ENCODE peak calls at places on chromosomes 3 and 15, in eight cellular contexts. One of them, this sample, is unnamed.

GRCh38 chr3:14862303-14862660 is 43.5 kb downstream of the FGD5 start:
- DNase-seq in AML-193: no peak
- DNase-seq in HepG2: no peak
- DNase-seq in H9: no peak
- DNase-seq in A172: no peak
- DNase-seq in GM23248: no peak
- DNase-seq in A549: no peak
- DNase-seq in activated B cell treated with CpG ODN at 0.5 μM for 24 hours: no peak
- DNase-seq in this sample: no peak

GRCh38 chr3:46368569-46368968 is 2.2 kb upstream of the CCR5 start:
- DNase-seq in AML-193: peak; percentile 95
- DNase-seq in HepG2: no peak
- DNase-seq in H9: peak; percentile 77
- DNase-seq in A172: no peak
- DNase-seq in GM23248: no peak
- DNase-seq in A549: peak; percentile 18
- DNase-seq in activated B cell treated with CpG ODN at 0.5 μM for 24 hours: peak; percentile 33
- DNase-seq in this sample: peak; percentile 5

GRCh38 chr15:61724276-61724939 is 335.8 kb downstream of the VPS13C start:
- DNase-seq in AML-193: no peak
- DNase-seq in HepG2: no peak
- DNase-seq in H9: no peak
- DNase-seq in A172: no peak
- DNase-seq in GM23248: no peak
- DNase-seq in A549: no peak
- DNase-seq in activated B cell treated with CpG ODN at 0.5 μM for 24 hours: no peak
- DNase-seq in this sample: no peak

GRCh38 chr3:48655586-48655985 is 7.1 kb downstream of the CELSR3 start:
- DNase-seq in AML-193: no peak
- DNase-seq in HepG2: no peak
- DNase-seq in H9: no peak
- DNase-seq in A172: no peak
- DNase-seq in GM23248: peak; percentile 18
- DNase-seq in A549: no peak
- DNase-seq in activated B cell treated with CpG ODN at 0.5 μM for 24 hours: no peak
- DNase-seq in this sample: no peak

GRCh38 chr15:56977232-56977631 is 58.8 kb downstream of the TCF12 start:
- DNase-seq in AML-193: no peak
- DNase-seq in HepG2: no peak
- DNase-seq in H9: no peak
- DNase-seq in A172: no peak
- DNase-seq in GM23248: no peak
- DNase-seq in A549: no peak
- DNase-seq in activated B cell treated with CpG ODN at 0.5 μM for 24 hours: no peak
- DNase-seq in this sample: no peak

GRCh38 chr15:33592864-33593263 is 282.1 kb downstream of the RYR3 start:
- DNase-seq in AML-193: no peak
- DNase-seq in HepG2: no peak
- DNase-seq in H9: no peak
- DNase-seq in A172: no peak
- DNase-seq in GM23248: no peak
- DNase-seq in A549: no peak
- DNase-seq in activated B cell treated with CpG ODN at 0.5 μM for 24 hours: no peak
- DNase-seq in this sample: no peak

GRCh38 chr3:105368575-105369500 is 2.1 kb downstream of the ALCAM start:
- DNase-seq in AML-193: peak; percentile 60
- DNase-seq in HepG2: peak; percentile 60
- DNase-seq in H9: peak; percentile 42
- DNase-seq in A172: peak; percentile 59
- DNase-seq in GM23248: peak; percentile 76
- DNase-seq in A549: peak; percentile 69
- DNase-seq in activated B cell treated with CpG ODN at 0.5 μM for 24 hours: peak; percentile 60
- DNase-seq in this sample: peak; percentile 73

GRCh38 chr3:87088366-87088983 is 97.5 kb upstream of the VGLL3 start:
- DNase-seq in AML-193: no peak
- DNase-seq in HepG2: no peak
- DNase-seq in H9: no peak
- DNase-seq in A172: no peak
- DNase-seq in GM23248: peak; percentile 67
- DNase-seq in A549: no peak
- DNase-seq in activated B cell treated with CpG ODN at 0.5 μM for 24 hours: no peak
- DNase-seq in this sample: no peak

GRCh38 chr3:111936967-111937366 is 41.9 kb upstream of the ABHD10 start:
- DNase-seq in AML-193: no peak
- DNase-seq in HepG2: no peak
- DNase-seq in H9: no peak
- DNase-seq in A172: no peak
- DNase-seq in GM23248: peak; percentile 68
- DNase-seq in A549: no peak
- DNase-seq in activated B cell treated with CpG ODN at 0.5 μM for 24 hours: no peak
- DNase-seq in this sample: peak; percentile 49

GRCh38 chr15:60972866-60973265 is 256.2 kb downstream of the RORA start:
- DNase-seq in AML-193: no peak
- DNase-seq in HepG2: no peak
- DNase-seq in H9: no peak
- DNase-seq in A172: peak; percentile 19
- DNase-seq in GM23248: peak; percentile 89
- DNase-seq in A549: no peak
- DNase-seq in activated B cell treated with CpG ODN at 0.5 μM for 24 hours: no peak
- DNase-seq in this sample: peak; percentile 89

GRCh38 chr3:159451067-159451466 is 537.6 kb upstream of the IL12A start:
- DNase-seq in AML-193: no peak
- DNase-seq in HepG2: peak; percentile 1
- DNase-seq in H9: no peak
- DNase-seq in A172: no peak
- DNase-seq in GM23248: peak; percentile 10
- DNase-seq in A549: no peak
- DNase-seq in activated B cell treated with CpG ODN at 0.5 μM for 24 hours: no peak
- DNase-seq in this sample: no peak

GRCh38 chr15:37881237-37882013 is 53.0 kb upstream of the TMCO5A start:
- DNase-seq in AML-193: no peak
- DNase-seq in HepG2: no peak
- DNase-seq in H9: no peak
- DNase-seq in A172: no peak
- DNase-seq in GM23248: no peak
- DNase-seq in A549: no peak
- DNase-seq in activated B cell treated with CpG ODN at 0.5 μM for 24 hours: no peak
- DNase-seq in this sample: no peak

GRCh38 chr3:142866841-142867631 is 21.8 kb downstream of the PCOLCE2 start:
- DNase-seq in AML-193: no peak
- DNase-seq in HepG2: no peak
- DNase-seq in H9: peak; percentile 97
- DNase-seq in A172: peak; percentile 35
- DNase-seq in GM23248: no peak
- DNase-seq in A549: peak; percentile 51
- DNase-seq in activated B cell treated with CpG ODN at 0.5 μM for 24 hours: no peak
- DNase-seq in this sample: no peak

GRCh38 chr3:150180349-150180748 is 209.7 kb upstream of the PFN2 start:
- DNase-seq in AML-193: no peak
- DNase-seq in HepG2: peak; percentile 61
- DNase-seq in H9: no peak
- DNase-seq in A172: peak; percentile 34
- DNase-seq in GM23248: peak; percentile 21
- DNase-seq in A549: peak; percentile 72
- DNase-seq in activated B cell treated with CpG ODN at 0.5 μM for 24 hours: no peak
- DNase-seq in this sample: peak; percentile 85

GRCh38 chr15:101097111-101097510 is 154.7 kb downstream of the CHSY1 start:
- DNase-seq in AML-193: no peak
- DNase-seq in HepG2: no peak
- DNase-seq in H9: no peak
- DNase-seq in A172: no peak
- DNase-seq in GM23248: no peak
- DNase-seq in A549: no peak
- DNase-seq in activated B cell treated with CpG ODN at 0.5 μM for 24 hours: no peak
- DNase-seq in this sample: no peak

GRCh38 chr15:41554915-41555314 is 4.1 kb upstream of the TYRO3 start:
- DNase-seq in AML-193: no peak
- DNase-seq in HepG2: no peak
- DNase-seq in H9: no peak
- DNase-seq in A172: no peak
- DNase-seq in GM23248: no peak
- DNase-seq in A549: no peak
- DNase-seq in activated B cell treated with CpG ODN at 0.5 μM for 24 hours: no peak
- DNase-seq in this sample: no peak

GRCh38 chr3:196629234-196629633 is 10.3 kb upstream of the NRROS start:
- DNase-seq in AML-193: peak; percentile 63
- DNase-seq in HepG2: no peak
- DNase-seq in H9: no peak
- DNase-seq in A172: no peak
- DNase-seq in GM23248: no peak
- DNase-seq in A549: no peak
- DNase-seq in activated B cell treated with CpG ODN at 0.5 μM for 24 hours: no peak
- DNase-seq in this sample: no peak

GRCh38 chr15:101051291-101052030 is 132.3 kb downstream of the LRRK1 start:
- DNase-seq in AML-193: no peak
- DNase-seq in HepG2: no peak
- DNase-seq in H9: no peak
- DNase-seq in A172: no peak
- DNase-seq in GM23248: no peak
- DNase-seq in A549: no peak
- DNase-seq in activated B cell treated with CpG ODN at 0.5 μM for 24 hours: no peak
- DNase-seq in this sample: no peak

GRCh38 chr3:171862993-171863521 is 19.9 kb downstream of the TMEM212 start:
- DNase-seq in AML-193: no peak
- DNase-seq in HepG2: peak; percentile 58
- DNase-seq in H9: no peak
- DNase-seq in A172: peak; percentile 47
- DNase-seq in GM23248: no peak
- DNase-seq in A549: no peak
- DNase-seq in activated B cell treated with CpG ODN at 0.5 μM for 24 hours: no peak
- DNase-seq in this sample: no peak

GRCh38 chr3:102526865-102527264 is 92.0 kb downstream of the ZPLD1 start:
- DNase-seq in AML-193: no peak
- DNase-seq in HepG2: no peak
- DNase-seq in H9: no peak
- DNase-seq in A172: no peak
- DNase-seq in GM23248: no peak
- DNase-seq in A549: no peak
- DNase-seq in activated B cell treated with CpG ODN at 0.5 μM for 24 hours: no peak
- DNase-seq in this sample: no peak

GRCh38 chr15:100686725-100687488 is 84.5 kb downstream of the ASB7 start:
- DNase-seq in AML-193: no peak
- DNase-seq in HepG2: no peak
- DNase-seq in H9: no peak
- DNase-seq in A172: no peak
- DNase-seq in GM23248: peak; percentile 88
- DNase-seq in A549: no peak
- DNase-seq in activated B cell treated with CpG ODN at 0.5 μM for 24 hours: no peak
- DNase-seq in this sample: peak; percentile 91

GRCh38 chr3:17643691-17644090 is 98.7 kb downstream of the TBC1D5 start:
- DNase-seq in AML-193: no peak
- DNase-seq in HepG2: no peak
- DNase-seq in H9: no peak
- DNase-seq in A172: no peak
- DNase-seq in GM23248: peak; percentile 68
- DNase-seq in A549: no peak
- DNase-seq in activated B cell treated with CpG ODN at 0.5 μM for 24 hours: no peak
- DNase-seq in this sample: peak; percentile 53

GRCh38 chr15:29117778-29118177 is 151.8 kb downstream of the NSMCE3 start:
- DNase-seq in AML-193: no peak
- DNase-seq in HepG2: no peak
- DNase-seq in H9: no peak
- DNase-seq in A172: no peak
- DNase-seq in GM23248: no peak
- DNase-seq in A549: no peak
- DNase-seq in activated B cell treated with CpG ODN at 0.5 μM for 24 hours: no peak
- DNase-seq in this sample: no peak

GRCh38 chr15:74519311-74519710 is 21.7 kb upstream of the ARID3B start:
- DNase-seq in AML-193: no peak
- DNase-seq in HepG2: no peak
- DNase-seq in H9: no peak
- DNase-seq in A172: peak; percentile 61
- DNase-seq in GM23248: peak; percentile 47
- DNase-seq in A549: no peak
- DNase-seq in activated B cell treated with CpG ODN at 0.5 μM for 24 hours: no peak
- DNase-seq in this sample: peak; percentile 21

GRCh38 chr3:100030346-100030745 is 84.0 kb downstream of the FILIP1L start:
- DNase-seq in AML-193: no peak
- DNase-seq in HepG2: no peak
- DNase-seq in H9: no peak
- DNase-seq in A172: no peak
- DNase-seq in GM23248: peak; percentile 30
- DNase-seq in A549: no peak
- DNase-seq in activated B cell treated with CpG ODN at 0.5 μM for 24 hours: no peak
- DNase-seq in this sample: peak; percentile 47

GRCh38 chr15:59997070-59997701 is 6.9 kb upstream of the FOXB1 start:
- DNase-seq in AML-193: no peak
- DNase-seq in HepG2: no peak
- DNase-seq in H9: peak; percentile 92
- DNase-seq in A172: no peak
- DNase-seq in GM23248: no peak
- DNase-seq in A549: no peak
- DNase-seq in activated B cell treated with CpG ODN at 0.5 μM for 24 hours: peak; percentile 17
- DNase-seq in this sample: no peak

GRCh38 chr3:99498544-99499234 is 139.7 kb upstream of the COL8A1 start:
- DNase-seq in AML-193: no peak
- DNase-seq in HepG2: no peak
- DNase-seq in H9: no peak
- DNase-seq in A172: no peak
- DNase-seq in GM23248: peak; percentile 24
- DNase-seq in A549: no peak
- DNase-seq in activated B cell treated with CpG ODN at 0.5 μM for 24 hours: no peak
- DNase-seq in this sample: no peak

GRCh38 chr3:48301814-48302194 is 31.7 kb downstream of the SPINK8 start:
- DNase-seq in AML-193: peak; percentile 63
- DNase-seq in HepG2: peak; percentile 21
- DNase-seq in H9: no peak
- DNase-seq in A172: no peak
- DNase-seq in GM23248: peak; percentile 72
- DNase-seq in A549: peak; percentile 45
- DNase-seq in activated B cell treated with CpG ODN at 0.5 μM for 24 hours: no peak
- DNase-seq in this sample: peak; percentile 64

GRCh38 chr15:33322091-33322490 is 11.3 kb downstream of the RYR3 start:
- DNase-seq in AML-193: no peak
- DNase-seq in HepG2: no peak
- DNase-seq in H9: no peak
- DNase-seq in A172: no peak
- DNase-seq in GM23248: no peak
- DNase-seq in A549: no peak
- DNase-seq in activated B cell treated with CpG ODN at 0.5 μM for 24 hours: no peak
- DNase-seq in this sample: no peak

GRCh38 chr15:52076889-52077781 is 35.4 kb downstream of the BCL2L10 start:
- DNase-seq in AML-193: no peak
- DNase-seq in HepG2: peak; percentile 41
- DNase-seq in H9: no peak
- DNase-seq in A172: peak; percentile 74
- DNase-seq in GM23248: peak; percentile 88
- DNase-seq in A549: peak; percentile 71
- DNase-seq in activated B cell treated with CpG ODN at 0.5 μM for 24 hours: no peak
- DNase-seq in this sample: peak; percentile 95

GRCh38 chr3:177146646-177147045 is 50.6 kb downstream of the TBL1XR1 start:
- DNase-seq in AML-193: no peak
- DNase-seq in HepG2: no peak
- DNase-seq in H9: no peak
- DNase-seq in A172: peak; percentile 15
- DNase-seq in GM23248: peak; percentile 70
- DNase-seq in A549: no peak
- DNase-seq in activated B cell treated with CpG ODN at 0.5 μM for 24 hours: no peak
- DNase-seq in this sample: peak; percentile 80

GRCh38 chr3:42786212-42786611 is 13.2 kb upstream of the CCDC13 start:
- DNase-seq in AML-193: no peak
- DNase-seq in HepG2: no peak
- DNase-seq in H9: no peak
- DNase-seq in A172: no peak
- DNase-seq in GM23248: no peak
- DNase-seq in A549: no peak
- DNase-seq in activated B cell treated with CpG ODN at 0.5 μM for 24 hours: no peak
- DNase-seq in this sample: no peak

GRCh38 chr15:83192742-83193141 is 14.9 kb downstream of the HDGFL3 start:
- DNase-seq in AML-193: no peak
- DNase-seq in HepG2: no peak
- DNase-seq in H9: no peak
- DNase-seq in A172: no peak
- DNase-seq in GM23248: no peak
- DNase-seq in A549: no peak
- DNase-seq in activated B cell treated with CpG ODN at 0.5 μM for 24 hours: no peak
- DNase-seq in this sample: no peak

GRCh38 chr3:157594413-157594812 is 91.2 kb upstream of the VEPH1 start:
- DNase-seq in AML-193: peak; percentile 27
- DNase-seq in HepG2: no peak
- DNase-seq in H9: peak; percentile 39
- DNase-seq in A172: no peak
- DNase-seq in GM23248: no peak
- DNase-seq in A549: no peak
- DNase-seq in activated B cell treated with CpG ODN at 0.5 μM for 24 hours: no peak
- DNase-seq in this sample: peak; percentile 34